ENCODE peak calls at places on chromosomes 12 and 14, in ten cellular contexts. R, V, F, W, N, E, C, S, M and B are unnamed samples.

GRCh38 chr14:95504135-95505029 is 12.1 kb downstream of the SYNE3 start:
- DNase-seq in N (no peak), S (no peak), M (no peak), V (no peak), E (peak; percentile 81), F (no peak), W (peak; percentile 88), R (no peak), C (no peak), B (no peak)

GRCh38 chr14:69260979-69261605 is 1.1 kb downstream of the GALNT16 start:
- DNase-seq in V (peak; percentile 59), F (no peak), N (no peak), W (no peak), R (peak; percentile 48), S (peak; percentile 39), C (peak; percentile 57), M (peak; percentile 76), E (no peak), B (no peak)

GRCh38 chr12:95820096-95820703 is 29.6 kb upstream of the NTN4 start:
- DNase-seq in S (peak; percentile 69), M (peak; percentile 58), F (peak; percentile 62), N (peak; percentile 62), C (peak; percentile 57), R (no peak), E (peak; percentile 69), V (no peak), W (peak; percentile 62), B (no peak)

GRCh38 chr12:32083489-32083888 is 23.2 kb upstream of the BICD1 start:
- DNase-seq in C (no peak), F (no peak), E (peak; percentile 78), R (no peak), V (no peak), N (peak; percentile 82), M (no peak), S (no peak), W (peak; percentile 80), B (no peak)

GRCh38 chr12:95605087-95605486 is 53.8 kb upstream of the USP44 start:
- DNase-seq in V (no peak), N (peak; percentile 47), F (no peak), C (no peak), M (no peak), W (peak; percentile 77), E (no peak), R (no peak), S (no peak), B (no peak)

GRCh38 chr14:103074699-103075341 is 9.2 kb upstream of the LBHD2 start:
- DNase-seq in C (no peak), W (no peak), V (no peak), F (peak; percentile 70), E (no peak), R (no peak), S (peak; percentile 52), N (no peak), M (peak; percentile 75), B (no peak)

GRCh38 chr14:58923751-58924405 is 264.6 kb upstream of the DAAM1 start:
- DNase-seq in N (no peak), R (no peak), S (no peak), W (no peak), E (no peak), C (no peak), F (no peak), M (no peak), V (no peak), B (no peak)

GRCh38 chr14:28515571-28515970 is 251.0 kb upstream of the FOXG1 start:
- DNase-seq in R (no peak), E (peak; percentile 81), N (no peak), C (no peak), M (no peak), F (no peak), V (no peak), W (peak; percentile 0), S (no peak), B (no peak)

GRCh38 chr14:98059106-98059505 is 1212.9 kb downstream of the BCL11B start:
- DNase-seq in N (no peak), R (no peak), S (no peak), W (no peak), F (no peak), E (no peak), M (no peak), V (no peak), C (no peak), B (no peak)

GRCh38 chr12:26940820-26941219 is 2.5 kb downstream of the FGFR1OP2 start:
- DNase-seq in V (no peak), C (no peak), E (peak; percentile 55), S (no peak), N (no peak), R (no peak), M (no peak), W (peak; percentile 15), F (no peak), B (no peak)

GRCh38 chr14:98173291-98173690 is 1098.7 kb downstream of the BCL11B start:
- DNase-seq in M (no peak), S (no peak), V (no peak), W (no peak), N (no peak), E (no peak), C (no peak), R (no peak), F (no peak), B (no peak)

GRCh38 chr14:85454183-85454813 is 75.6 kb upstream of the FLRT2 start:
- DNase-seq in C (no peak), N (no peak), E (no peak), M (no peak), S (peak; percentile 28), V (no peak), R (no peak), W (no peak), F (no peak), B (no peak)

GRCh38 chr12:58580095-58580494 is 340.2 kb downstream of the LRIG3 start:
- DNase-seq in S (no peak), V (no peak), E (no peak), C (no peak), N (no peak), M (no peak), R (no peak), W (peak; percentile 25), F (no peak), B (no peak)

GRCh38 chr14:77026930-77027537 is 1.5 kb downstream of the IRF2BPL start:
- DNase-seq in S (peak; percentile 61), E (peak; percentile 72), N (peak; percentile 46), M (peak; percentile 74), V (peak; percentile 32), C (no peak), W (peak; percentile 54), R (peak; percentile 45), F (no peak), B (no peak)

GRCh38 chr12:48795550-48796455 is 6.9 kb upstream of the ADCY6 start:
- DNase-seq in C (peak; percentile 67), V (peak; percentile 61), W (peak; percentile 75), E (peak; percentile 87), M (peak; percentile 85), S (peak; percentile 82), R (peak; percentile 75), N (peak; percentile 62), F (peak; percentile 67), B (no peak)

GRCh38 chr12:50353869-50354593 is 42.4 kb downstream of the FAM186A start:
- DNase-seq in V (no peak), F (no peak), W (peak; percentile 34), N (no peak), R (no peak), C (no peak), M (no peak), S (no peak), E (peak; percentile 44), B (no peak)

GRCh38 chr12:62977419-62977818 is 42.5 kb upstream of the PPM1H start:
- DNase-seq in W (no peak), R (no peak), M (no peak), F (no peak), N (peak; percentile 56), V (no peak), S (no peak), E (no peak), C (no peak), B (no peak)

GRCh38 chr14:106491851-106492250 is 965.5 kb downstream of the TMEM121 start:
- DNase-seq in R (no peak), E (no peak), W (no peak), C (peak; percentile 39), S (no peak), N (no peak), M (no peak), V (no peak), F (no peak), B (no peak)

GRCh38 chr12:103917873-103918272 is 12.3 kb upstream of the HSP90B1 start:
- DNase-seq in C (no peak), F (no peak), V (no peak), W (no peak), R (no peak), N (no peak), M (no peak), S (no peak), E (no peak), B (no peak)
- TF ChIP-seq CTCF in C (no peak), F (no peak), V (no peak), W (no peak), R (no peak), N (no peak), M (no peak), S (no peak), E (no peak), B (no peak)

GRCh38 chr12:18139989-18140596 is 50.1 kb upstream of the RERGL start:
- DNase-seq in N (peak; percentile 10), M (peak; percentile 23), E (peak; percentile 60), V (no peak), F (peak; percentile 4), W (peak; percentile 27), R (no peak), C (no peak), S (no peak), B (no peak)
- TF ChIP-seq CTCF in N (peak; percentile 85), M (peak; percentile 74), E (peak; percentile 61), V (peak; percentile 96), F (peak; percentile 29), W (peak; percentile 53), R (peak; percentile 96), C (peak; percentile 10), S (peak; percentile 39), B (no peak)

DNA sequence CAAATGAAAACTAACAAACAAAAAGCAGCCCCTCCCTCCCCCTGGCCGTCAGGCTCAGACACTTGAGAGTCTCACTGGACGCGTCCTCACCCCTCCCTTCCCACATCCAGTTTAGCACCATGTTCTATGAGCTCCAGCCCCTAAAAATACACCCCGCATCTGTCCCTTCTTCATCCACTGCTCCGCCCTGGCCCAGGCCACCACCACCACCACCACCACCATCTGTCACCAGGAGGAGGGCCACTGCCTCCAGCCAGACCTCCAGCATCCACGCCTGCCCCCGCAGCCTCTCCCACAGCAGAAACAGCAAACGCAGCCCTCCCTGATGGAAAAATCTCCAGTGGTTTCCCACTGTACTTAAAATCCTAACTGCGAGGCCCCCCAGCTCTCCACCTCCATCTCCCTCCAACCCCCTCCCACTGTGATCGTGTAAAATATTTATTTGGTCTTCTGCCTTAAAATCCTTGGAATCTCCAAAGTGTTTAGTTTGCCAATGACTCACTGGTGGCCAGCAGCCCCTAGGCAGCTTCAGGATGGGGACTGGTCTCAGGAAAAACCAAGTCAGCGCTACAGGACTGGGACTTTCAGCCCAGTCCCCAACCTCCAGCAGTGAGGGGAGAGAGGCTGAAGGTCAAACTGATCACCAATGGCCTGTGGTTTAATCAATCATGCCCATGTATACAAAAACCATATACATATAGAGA is 95.0 kb downstream of the SCARB1 start:
- DNase-seq in S (no peak), W (peak; percentile 71), V (no peak), N (no peak), E (no peak), C (peak; percentile 48), M (no peak), R (no peak), F (no peak), B (no peak)
- TF ChIP-seq CTCF in S (no peak), W (no peak), V (no peak), N (no peak), E (no peak), C (no peak), M (no peak), R (no peak), F (no peak), B (no peak)

GRCh38 chr12:94545937-94546771 is 86.5 kb upstream of the CEP83 start:
- DNase-seq in E (peak; percentile 83), V (peak; percentile 33), F (peak; percentile 44), N (peak; percentile 51), W (peak; percentile 68), S (peak; percentile 61), M (peak; percentile 82), R (peak; percentile 39), C (peak; percentile 69), B (no peak)
- TF ChIP-seq CTCF in E (peak; percentile 86), V (peak; percentile 82), F (peak; percentile 73), N (peak; percentile 76), W (peak; percentile 76), S (peak; percentile 48), M (peak; percentile 72), R (peak; percentile 82), C (peak; percentile 79), B (peak; percentile 90)